ENCODE peak calls at places on chromosomes 7 and 10, in five cellular contexts. G is activated CD8-positive, alpha-beta T cell treated with anti-CD3 and anti-CD28 coated beads for 36 hours; I is HT1080; S is foreskin melanocyte; F is anterior cingulate cortex. L is an unnamed sample.

GRCh38 chr10:133394801-133395221 is 854 bp downstream of the MTG1 start:
- DNase-seq in G (no peak), I (no peak), S (no peak), F (no peak), L (no peak)

GRCh38 chr10:86295351-86295750 is 71.2 kb downstream of the GRID1 start:
- DNase-seq in G (no peak), I (no peak), S (no peak), F (no peak), L (no peak)

GRCh38 chr10:70940834-70941568 is 52.6 kb upstream of the PCBD1 start:
- DNase-seq in G (no peak), I (no peak), S (no peak), F (no peak), L (no peak)

GRCh38 chr10:96651998-96652431 is 65.2 kb upstream of the TM9SF3 start:
- DNase-seq in G (peak; percentile 79), I (no peak), S (peak; percentile 88), F (no peak), L (no peak)

GRCh38 chr10:6083523-6084475 is 5.0 kb upstream of the RBM17 start:
- DNase-seq in G (peak; percentile 88), I (peak; percentile 42), S (no peak), F (no peak), L (no peak)

GRCh38 chr7:142581341-142581740 is 167.9 kb upstream of the PRSS1 start:
- DNase-seq in G (peak; percentile 36), I (no peak), S (no peak), F (no peak), L (no peak)

GRCh38 chr7:96414931-96415292 is 93.0 kb upstream of the SLC25A13 start:
- DNase-seq in G (peak; percentile 65), I (peak; percentile 36), S (peak; percentile 57), F (peak; percentile 17), L (no peak)

GRCh38 chr7:149872419-149873073 is 1.2 kb upstream of the ATP6V0E2 start:
- DNase-seq in G (peak; percentile 66), I (no peak), S (peak; percentile 80), F (peak; percentile 80), L (peak; percentile 37)

GRCh38 chr10:22723343-22723779 is 9.0 kb upstream of the PIP4K2A start:
- DNase-seq in G (no peak), I (no peak), S (no peak), F (no peak), L (no peak)

GRCh38 chr7:148058092-148058491 is 532.5 kb upstream of the C7orf33 start:
- DNase-seq in G (no peak), I (no peak), S (no peak), F (no peak), L (no peak)

GRCh38 chr10:78774614-78774998 is 294.2 kb upstream of the ZMIZ1 start:
- DNase-seq in G (no peak), I (no peak), S (no peak), F (no peak), L (no peak)

GRCh38 chr10:803041-803741 is 113.7 kb upstream of the DIP2C start:
- DNase-seq in G (no peak), I (no peak), S (no peak), F (no peak), L (no peak)

GRCh38 chr10:72037811-72038210 is 50.5 kb downstream of the SPOCK2 start:
- DNase-seq in G (no peak), I (no peak), S (no peak), F (no peak), L (no peak)

GRCh38 chr7:2719007-2719406 is 31.0 kb downstream of the AMZ1 start:
- DNase-seq in G (peak; percentile 88), I (no peak), S (no peak), F (no peak), L (no peak)

GRCh38 chr7:55060690-55061414 is 42.0 kb downstream of the EGFR start:
- DNase-seq in G (no peak), I (no peak), S (no peak), F (no peak), L (no peak)

GRCh38 chr10:28569506-28570159 is 36.7 kb downstream of the WAC start:
- DNase-seq in G (no peak), I (peak; percentile 37), S (peak; percentile 82), F (no peak), L (no peak)

GRCh38 chr7:129644634-129645230 is 33.2 kb downstream of the NRF1 start:
- DNase-seq in G (no peak), I (peak; percentile 34), S (peak; percentile 42), F (no peak), L (no peak)

GRCh38 chr10:117158297-117158696 is 20.2 kb upstream of the VAX1 start:
- DNase-seq in G (no peak), I (no peak), S (no peak), F (no peak), L (no peak)

GRCh38 chr10:99328579-99329237 is 448 bp upstream of the CNNM1 start:
- DNase-seq in G (no peak), I (no peak), S (no peak), F (peak; percentile 76), L (no peak)

GRCh38 chr10:49131507-49132385 is 2.1 kb downstream of the FAM170B start:
- DNase-seq in G (no peak), I (no peak), S (no peak), F (no peak), L (no peak)

GRCh38 chr10:119597405-119598186 is 832 bp upstream of the TIAL1 start:
- DNase-seq in G (peak; percentile 7), I (peak; percentile 13), S (no peak), F (no peak), L (no peak)

GRCh38 chr7:39271386-39271785 is 293.7 kb downstream of the POU6F2 start:
- DNase-seq in G (no peak), I (no peak), S (no peak), F (peak; percentile 23), L (peak; percentile 19)

GRCh38 chr10:81018898-81019890 is 481.5 kb downstream of the SH2D4B start:
- DNase-seq in G (peak; percentile 19), I (peak; percentile 24), S (peak; percentile 25), F (no peak), L (peak; percentile 29)

GRCh38 chr10:8637640-8638039 is 583.2 kb downstream of the GATA3 start:
- DNase-seq in G (no peak), I (no peak), S (no peak), F (no peak), L (no peak)